ENCODE peak calls at places on chromosomes 3 and 15, in eight cellular contexts. One of them, this sample, is unnamed.

GRCh38 chr15:68550498-68551295 is 28.1 kb upstream of the CORO2B start:
- DNase-seq in nucleus accumbens: peak; percentile 22
- DNase-seq in neural progenitor cell: peak; percentile 86
- DNase-seq in HEK293T: peak; percentile 68
- DNase-seq in T-helper 1 cell: peak; percentile 45
- DNase-seq in AG08396: peak; percentile 49
- DNase-seq in NCI-H1092: peak; percentile 24
- DNase-seq in NCI-H2081 treated with DMSO at 0.1 percent for 48 hours: no peak
- DNase-seq in this sample: peak; percentile 10

GRCh38 chr3:97863025-97863424 is 41.2 kb downstream of the CRYBG3 start:
- DNase-seq in nucleus accumbens: no peak
- DNase-seq in neural progenitor cell: no peak
- DNase-seq in HEK293T: no peak
- DNase-seq in T-helper 1 cell: no peak
- DNase-seq in AG08396: no peak
- DNase-seq in NCI-H1092: no peak
- DNase-seq in NCI-H2081 treated with DMSO at 0.1 percent for 48 hours: no peak
- DNase-seq in this sample: no peak

GRCh38 chr3:16183601-16184270 is 9.3 kb downstream of the GALNT15 start:
- DNase-seq in nucleus accumbens: no peak
- DNase-seq in neural progenitor cell: peak; percentile 33
- DNase-seq in HEK293T: no peak
- DNase-seq in T-helper 1 cell: no peak
- DNase-seq in AG08396: peak; percentile 81
- DNase-seq in NCI-H1092: no peak
- DNase-seq in NCI-H2081 treated with DMSO at 0.1 percent for 48 hours: no peak
- DNase-seq in this sample: no peak

GRCh38 chr3:121998030-121998580 is 23.9 kb downstream of the ILDR1 start:
- DNase-seq in nucleus accumbens: no peak
- DNase-seq in neural progenitor cell: no peak
- DNase-seq in HEK293T: no peak
- DNase-seq in T-helper 1 cell: no peak
- DNase-seq in AG08396: peak; percentile 34
- DNase-seq in NCI-H1092: no peak
- DNase-seq in NCI-H2081 treated with DMSO at 0.1 percent for 48 hours: no peak
- DNase-seq in this sample: no peak

GRCh38 chr3:124292329-124292728 is 300.4 kb upstream of the ROPN1 start:
- DNase-seq in nucleus accumbens: no peak
- DNase-seq in neural progenitor cell: no peak
- DNase-seq in HEK293T: no peak
- DNase-seq in T-helper 1 cell: no peak
- DNase-seq in AG08396: no peak
- DNase-seq in NCI-H1092: no peak
- DNase-seq in NCI-H2081 treated with DMSO at 0.1 percent for 48 hours: no peak
- DNase-seq in this sample: no peak

GRCh38 chr3:98462901-98463300 is at the start of gene OR5K1:
- DNase-seq in nucleus accumbens: no peak
- DNase-seq in neural progenitor cell: no peak
- DNase-seq in HEK293T: no peak
- DNase-seq in T-helper 1 cell: no peak
- DNase-seq in AG08396: no peak
- DNase-seq in NCI-H1092: no peak
- DNase-seq in NCI-H2081 treated with DMSO at 0.1 percent for 48 hours: no peak
- DNase-seq in this sample: no peak

GRCh38 chr3:20111836-20112235 is 71.6 kb downstream of the KAT2B start:
- DNase-seq in nucleus accumbens: no peak
- DNase-seq in neural progenitor cell: peak; percentile 2
- DNase-seq in HEK293T: no peak
- DNase-seq in T-helper 1 cell: no peak
- DNase-seq in AG08396: no peak
- DNase-seq in NCI-H1092: no peak
- DNase-seq in NCI-H2081 treated with DMSO at 0.1 percent for 48 hours: no peak
- DNase-seq in this sample: no peak

GRCh38 chr3:47464603-47465002 is 11.1 kb downstream of the SCAP start:
- DNase-seq in nucleus accumbens: no peak
- DNase-seq in neural progenitor cell: no peak
- DNase-seq in HEK293T: no peak
- DNase-seq in T-helper 1 cell: no peak
- DNase-seq in AG08396: no peak
- DNase-seq in NCI-H1092: no peak
- DNase-seq in NCI-H2081 treated with DMSO at 0.1 percent for 48 hours: no peak
- DNase-seq in this sample: no peak

GRCh38 chr15:75342221-75342620 is 4.6 kb upstream of the NEIL1 start:
- DNase-seq in nucleus accumbens: no peak
- DNase-seq in neural progenitor cell: no peak
- DNase-seq in HEK293T: no peak
- DNase-seq in T-helper 1 cell: no peak
- DNase-seq in AG08396: no peak
- DNase-seq in NCI-H1092: no peak
- DNase-seq in NCI-H2081 treated with DMSO at 0.1 percent for 48 hours: no peak
- DNase-seq in this sample: no peak

GRCh38 chr3:155392138-155392537 is 98.7 kb upstream of the STRIT1 start:
- DNase-seq in nucleus accumbens: no peak
- DNase-seq in neural progenitor cell: no peak
- DNase-seq in HEK293T: no peak
- DNase-seq in T-helper 1 cell: no peak
- DNase-seq in AG08396: no peak
- DNase-seq in NCI-H1092: no peak
- DNase-seq in NCI-H2081 treated with DMSO at 0.1 percent for 48 hours: no peak
- DNase-seq in this sample: no peak

GRCh38 chr3:60081381-60082095 is 1031.7 kb upstream of the CFAP20DC start:
- DNase-seq in nucleus accumbens: no peak
- DNase-seq in neural progenitor cell: no peak
- DNase-seq in HEK293T: no peak
- DNase-seq in T-helper 1 cell: no peak
- DNase-seq in AG08396: no peak
- DNase-seq in NCI-H1092: no peak
- DNase-seq in NCI-H2081 treated with DMSO at 0.1 percent for 48 hours: no peak
- DNase-seq in this sample: no peak

GRCh38 chr3:38090453-38090852 is 46.5 kb downstream of the ACAA1 start:
- DNase-seq in nucleus accumbens: no peak
- DNase-seq in neural progenitor cell: no peak
- DNase-seq in HEK293T: no peak
- DNase-seq in T-helper 1 cell: no peak
- DNase-seq in AG08396: no peak
- DNase-seq in NCI-H1092: no peak
- DNase-seq in NCI-H2081 treated with DMSO at 0.1 percent for 48 hours: no peak
- DNase-seq in this sample: no peak

GRCh38 chr3:49900491-49901153 is 3.1 kb downstream of the MST1R start:
- DNase-seq in nucleus accumbens: no peak
- DNase-seq in neural progenitor cell: no peak
- DNase-seq in HEK293T: no peak
- DNase-seq in T-helper 1 cell: no peak
- DNase-seq in AG08396: peak; percentile 84
- DNase-seq in NCI-H1092: no peak
- DNase-seq in NCI-H2081 treated with DMSO at 0.1 percent for 48 hours: no peak
- DNase-seq in this sample: no peak

GRCh38 chr3:74426571-74426970 is 187.9 kb downstream of the CNTN3 start:
- DNase-seq in nucleus accumbens: no peak
- DNase-seq in neural progenitor cell: no peak
- DNase-seq in HEK293T: no peak
- DNase-seq in T-helper 1 cell: no peak
- DNase-seq in AG08396: no peak
- DNase-seq in NCI-H1092: no peak
- DNase-seq in NCI-H2081 treated with DMSO at 0.1 percent for 48 hours: no peak
- DNase-seq in this sample: no peak

GRCh38 chr3:155485897-155486296 is 192.4 kb upstream of the STRIT1 start:
- DNase-seq in nucleus accumbens: no peak
- DNase-seq in neural progenitor cell: no peak
- DNase-seq in HEK293T: no peak
- DNase-seq in T-helper 1 cell: no peak
- DNase-seq in AG08396: no peak
- DNase-seq in NCI-H1092: no peak
- DNase-seq in NCI-H2081 treated with DMSO at 0.1 percent for 48 hours: no peak
- DNase-seq in this sample: no peak

GRCh38 chr3:111758642-111759041 is 100.4 kb upstream of the PHLDB2 start:
- DNase-seq in nucleus accumbens: no peak
- DNase-seq in neural progenitor cell: no peak
- DNase-seq in HEK293T: no peak
- DNase-seq in T-helper 1 cell: no peak
- DNase-seq in AG08396: no peak
- DNase-seq in NCI-H1092: no peak
- DNase-seq in NCI-H2081 treated with DMSO at 0.1 percent for 48 hours: no peak
- DNase-seq in this sample: no peak

GRCh38 chr15:95972136-95972553 is 358.4 kb upstream of the NR2F2 start:
- DNase-seq in nucleus accumbens: no peak
- DNase-seq in neural progenitor cell: no peak
- DNase-seq in HEK293T: no peak
- DNase-seq in T-helper 1 cell: no peak
- DNase-seq in AG08396: peak; percentile 56
- DNase-seq in NCI-H1092: no peak
- DNase-seq in NCI-H2081 treated with DMSO at 0.1 percent for 48 hours: no peak
- DNase-seq in this sample: peak; percentile 71

GRCh38 chr3:140552898-140553297 is 125.0 kb upstream of the TRIM42 start:
- DNase-seq in nucleus accumbens: no peak
- DNase-seq in neural progenitor cell: no peak
- DNase-seq in HEK293T: no peak
- DNase-seq in T-helper 1 cell: no peak
- DNase-seq in AG08396: no peak
- DNase-seq in NCI-H1092: no peak
- DNase-seq in NCI-H2081 treated with DMSO at 0.1 percent for 48 hours: no peak
- DNase-seq in this sample: peak; percentile 51

GRCh38 chr15:79090487-79091203 is at the start of gene RASGRF1:
- DNase-seq in nucleus accumbens: no peak
- DNase-seq in neural progenitor cell: peak; percentile 74
- DNase-seq in HEK293T: peak; percentile 56
- DNase-seq in T-helper 1 cell: no peak
- DNase-seq in AG08396: no peak
- DNase-seq in NCI-H1092: no peak
- DNase-seq in NCI-H2081 treated with DMSO at 0.1 percent for 48 hours: no peak
- DNase-seq in this sample: peak; percentile 20

GRCh38 chr15:40789119-40789518 is 17.8 kb upstream of the ZFYVE19 start:
- DNase-seq in nucleus accumbens: no peak
- DNase-seq in neural progenitor cell: no peak
- DNase-seq in HEK293T: no peak
- DNase-seq in T-helper 1 cell: no peak
- DNase-seq in AG08396: no peak
- DNase-seq in NCI-H1092: no peak
- DNase-seq in NCI-H2081 treated with DMSO at 0.1 percent for 48 hours: no peak
- DNase-seq in this sample: no peak

GRCh38 chr3:143123353-143123974 is 3.9 kb downstream of the CHST2 start:
- DNase-seq in nucleus accumbens: no peak
- DNase-seq in neural progenitor cell: no peak
- DNase-seq in HEK293T: no peak
- DNase-seq in T-helper 1 cell: no peak
- DNase-seq in AG08396: no peak
- DNase-seq in NCI-H1092: no peak
- DNase-seq in NCI-H2081 treated with DMSO at 0.1 percent for 48 hours: no peak
- DNase-seq in this sample: no peak

GRCh38 chr3:183698760-183699159 is 1.2 kb downstream of the YEATS2 start:
- DNase-seq in nucleus accumbens: no peak
- DNase-seq in neural progenitor cell: peak; percentile 36
- DNase-seq in HEK293T: no peak
- DNase-seq in T-helper 1 cell: no peak
- DNase-seq in AG08396: peak; percentile 34
- DNase-seq in NCI-H1092: no peak
- DNase-seq in NCI-H2081 treated with DMSO at 0.1 percent for 48 hours: no peak
- DNase-seq in this sample: no peak

GRCh38 chr3:128277378-128278049 is 124.2 kb downstream of the EEFSEC start:
- DNase-seq in nucleus accumbens: no peak
- DNase-seq in neural progenitor cell: no peak
- DNase-seq in HEK293T: no peak
- DNase-seq in T-helper 1 cell: no peak
- DNase-seq in AG08396: no peak
- DNase-seq in NCI-H1092: no peak
- DNase-seq in NCI-H2081 treated with DMSO at 0.1 percent for 48 hours: no peak
- DNase-seq in this sample: no peak

GRCh38 chr3:27114684-27115083 is 254.5 kb downstream of the NEK10 start:
- DNase-seq in nucleus accumbens: no peak
- DNase-seq in neural progenitor cell: no peak
- DNase-seq in HEK293T: no peak
- DNase-seq in T-helper 1 cell: no peak
- DNase-seq in AG08396: no peak
- DNase-seq in NCI-H1092: no peak
- DNase-seq in NCI-H2081 treated with DMSO at 0.1 percent for 48 hours: no peak
- DNase-seq in this sample: no peak